ENCODE peak calls at places on chromosomes 11 and 22, in eight cellular contexts. One of them, this sample, is unnamed.

GRCh38 chr11:35629914-35630313 is 11.7 kb downstream of the FJX1 start:
- DNase-seq in CD4-positive, CD25-positive, alpha-beta regulatory T cell: no peak
- DNase-seq in Right ventricle myocardium inferior: no peak
- DNase-seq in lower leg skin: no peak
- DNase-seq in anterior cingulate cortex: no peak
- DNase-seq in HCT116: peak; percentile 86
- DNase-seq in foreskin fibroblast: peak; percentile 98
- DNase-seq in stimulated activated CD8-positive, alpha-beta memory T cell treated with anti-CD3 and anti-CD28 coated beads, Interleukin-4, amount 100 ng/mL, for 1 hour: no peak
- DNase-seq in this sample: no peak

GRCh38 chr22:26169312-26170111 is at the start of gene SEZ6L:
- DNase-seq in stimulated activated CD8-positive, alpha-beta memory T cell treated with anti-CD3 and anti-CD28 coated beads, Interleukin-4, amount 100 ng/mL, for 1 hour: no peak
- DNase-seq in anterior cingulate cortex: no peak
- DNase-seq in Right ventricle myocardium inferior: peak; percentile 64
- DNase-seq in lower leg skin: no peak
- DNase-seq in HCT116: no peak
- DNase-seq in CD4-positive, CD25-positive, alpha-beta regulatory T cell: no peak
- DNase-seq in foreskin fibroblast: no peak
- DNase-seq in this sample: peak; percentile 44

GRCh38 chr11:23403210-23404185 is 543.2 kb upstream of the CCDC179 start:
- DNase-seq in CD4-positive, CD25-positive, alpha-beta regulatory T cell: no peak
- DNase-seq in anterior cingulate cortex: no peak
- DNase-seq in HCT116: no peak
- DNase-seq in Right ventricle myocardium inferior: peak; percentile 56
- DNase-seq in foreskin fibroblast: no peak
- DNase-seq in stimulated activated CD8-positive, alpha-beta memory T cell treated with anti-CD3 and anti-CD28 coated beads, Interleukin-4, amount 100 ng/mL, for 1 hour: no peak
- DNase-seq in lower leg skin: no peak
- DNase-seq in this sample: no peak

GRCh38 chr11:299951-300735 is 817 bp upstream of the IFITM5 start:
- DNase-seq in lower leg skin: no peak
- DNase-seq in HCT116: no peak
- DNase-seq in foreskin fibroblast: no peak
- DNase-seq in stimulated activated CD8-positive, alpha-beta memory T cell treated with anti-CD3 and anti-CD28 coated beads, Interleukin-4, amount 100 ng/mL, for 1 hour: no peak
- DNase-seq in Right ventricle myocardium inferior: peak; percentile 64
- DNase-seq in anterior cingulate cortex: no peak
- DNase-seq in CD4-positive, CD25-positive, alpha-beta regulatory T cell: no peak
- DNase-seq in this sample: no peak

GRCh38 chr11:69144719-69145365 is 10.9 kb upstream of the SMIM38 start:
- DNase-seq in Right ventricle myocardium inferior: no peak
- DNase-seq in CD4-positive, CD25-positive, alpha-beta regulatory T cell: no peak
- DNase-seq in lower leg skin: peak; percentile 2
- DNase-seq in anterior cingulate cortex: no peak
- DNase-seq in foreskin fibroblast: no peak
- DNase-seq in HCT116: no peak
- DNase-seq in stimulated activated CD8-positive, alpha-beta memory T cell treated with anti-CD3 and anti-CD28 coated beads, Interleukin-4, amount 100 ng/mL, for 1 hour: no peak
- DNase-seq in this sample: no peak

GRCh38 chr11:118142809-118143208 is 9.8 kb downstream of the SCN4B start:
- DNase-seq in HCT116: no peak
- DNase-seq in stimulated activated CD8-positive, alpha-beta memory T cell treated with anti-CD3 and anti-CD28 coated beads, Interleukin-4, amount 100 ng/mL, for 1 hour: no peak
- DNase-seq in anterior cingulate cortex: no peak
- DNase-seq in Right ventricle myocardium inferior: no peak
- DNase-seq in foreskin fibroblast: no peak
- DNase-seq in CD4-positive, CD25-positive, alpha-beta regulatory T cell: peak; percentile 17
- DNase-seq in lower leg skin: no peak
- DNase-seq in this sample: no peak

GRCh38 chr11:47533690-47534135 is 19.2 kb downstream of the CELF1 start:
- DNase-seq in Right ventricle myocardium inferior: no peak
- DNase-seq in HCT116: no peak
- DNase-seq in stimulated activated CD8-positive, alpha-beta memory T cell treated with anti-CD3 and anti-CD28 coated beads, Interleukin-4, amount 100 ng/mL, for 1 hour: no peak
- DNase-seq in anterior cingulate cortex: no peak
- DNase-seq in CD4-positive, CD25-positive, alpha-beta regulatory T cell: no peak
- DNase-seq in lower leg skin: no peak
- DNase-seq in foreskin fibroblast: no peak
- DNase-seq in this sample: no peak

GRCh38 chr11:72141066-72141465 is 5.5 kb downstream of the FOLR3 start:
- DNase-seq in HCT116: no peak
- DNase-seq in lower leg skin: no peak
- DNase-seq in stimulated activated CD8-positive, alpha-beta memory T cell treated with anti-CD3 and anti-CD28 coated beads, Interleukin-4, amount 100 ng/mL, for 1 hour: no peak
- DNase-seq in foreskin fibroblast: peak; percentile 90
- DNase-seq in CD4-positive, CD25-positive, alpha-beta regulatory T cell: no peak
- DNase-seq in Right ventricle myocardium inferior: no peak
- DNase-seq in anterior cingulate cortex: no peak
- DNase-seq in this sample: no peak

GRCh38 chr22:22823126-22823804 is 64.4 kb upstream of the IGLL5 start:
- DNase-seq in lower leg skin: no peak
- DNase-seq in Right ventricle myocardium inferior: no peak
- DNase-seq in CD4-positive, CD25-positive, alpha-beta regulatory T cell: no peak
- DNase-seq in anterior cingulate cortex: no peak
- DNase-seq in HCT116: no peak
- DNase-seq in foreskin fibroblast: no peak
- DNase-seq in stimulated activated CD8-positive, alpha-beta memory T cell treated with anti-CD3 and anti-CD28 coated beads, Interleukin-4, amount 100 ng/mL, for 1 hour: no peak
- DNase-seq in this sample: no peak

GRCh38 chr11:108853864-108854263 is 189.0 kb downstream of the DDX10 start:
- DNase-seq in CD4-positive, CD25-positive, alpha-beta regulatory T cell: no peak
- DNase-seq in anterior cingulate cortex: no peak
- DNase-seq in Right ventricle myocardium inferior: no peak
- DNase-seq in HCT116: no peak
- DNase-seq in foreskin fibroblast: no peak
- DNase-seq in lower leg skin: no peak
- DNase-seq in stimulated activated CD8-positive, alpha-beta memory T cell treated with anti-CD3 and anti-CD28 coated beads, Interleukin-4, amount 100 ng/mL, for 1 hour: no peak
- DNase-seq in this sample: no peak

GRCh38 chr11:57527056-57527631 is 3.4 kb downstream of the TIMM10 start:
- DNase-seq in CD4-positive, CD25-positive, alpha-beta regulatory T cell: peak; percentile 75
- DNase-seq in anterior cingulate cortex: no peak
- DNase-seq in stimulated activated CD8-positive, alpha-beta memory T cell treated with anti-CD3 and anti-CD28 coated beads, Interleukin-4, amount 100 ng/mL, for 1 hour: peak; percentile 55
- DNase-seq in lower leg skin: peak; percentile 92
- DNase-seq in HCT116: peak; percentile 32
- DNase-seq in Right ventricle myocardium inferior: no peak
- DNase-seq in foreskin fibroblast: peak; percentile 43
- DNase-seq in this sample: no peak

GRCh38 chr11:45405916-45406670 is 120.0 kb upstream of the SYT13 start:
- DNase-seq in lower leg skin: peak; percentile 36
- DNase-seq in foreskin fibroblast: no peak
- DNase-seq in HCT116: no peak
- DNase-seq in stimulated activated CD8-positive, alpha-beta memory T cell treated with anti-CD3 and anti-CD28 coated beads, Interleukin-4, amount 100 ng/mL, for 1 hour: no peak
- DNase-seq in Right ventricle myocardium inferior: no peak
- DNase-seq in CD4-positive, CD25-positive, alpha-beta regulatory T cell: no peak
- DNase-seq in anterior cingulate cortex: no peak
- DNase-seq in this sample: no peak

GRCh38 chr22:48438791-48439559 is 1388.7 kb downstream of the BRD1 start:
- DNase-seq in lower leg skin: no peak
- DNase-seq in CD4-positive, CD25-positive, alpha-beta regulatory T cell: no peak
- DNase-seq in anterior cingulate cortex: no peak
- DNase-seq in foreskin fibroblast: no peak
- DNase-seq in HCT116: no peak
- DNase-seq in stimulated activated CD8-positive, alpha-beta memory T cell treated with anti-CD3 and anti-CD28 coated beads, Interleukin-4, amount 100 ng/mL, for 1 hour: no peak
- DNase-seq in Right ventricle myocardium inferior: no peak
- DNase-seq in this sample: no peak

GRCh38 chr22:16828876-16829275 is 3.7 kb upstream of the XKR3 start:
- DNase-seq in Right ventricle myocardium inferior: no peak
- DNase-seq in lower leg skin: no peak
- DNase-seq in CD4-positive, CD25-positive, alpha-beta regulatory T cell: no peak
- DNase-seq in stimulated activated CD8-positive, alpha-beta memory T cell treated with anti-CD3 and anti-CD28 coated beads, Interleukin-4, amount 100 ng/mL, for 1 hour: no peak
- DNase-seq in anterior cingulate cortex: no peak
- DNase-seq in HCT116: no peak
- DNase-seq in foreskin fibroblast: no peak
- DNase-seq in this sample: no peak

GRCh38 chr11:43129329-43129728 is 182.5 kb upstream of the API5 start:
- DNase-seq in Right ventricle myocardium inferior: no peak
- DNase-seq in stimulated activated CD8-positive, alpha-beta memory T cell treated with anti-CD3 and anti-CD28 coated beads, Interleukin-4, amount 100 ng/mL, for 1 hour: no peak
- DNase-seq in lower leg skin: no peak
- DNase-seq in foreskin fibroblast: no peak
- DNase-seq in CD4-positive, CD25-positive, alpha-beta regulatory T cell: no peak
- DNase-seq in anterior cingulate cortex: no peak
- DNase-seq in HCT116: no peak
- DNase-seq in this sample: no peak

GRCh38 chr11:47667135-47667534 is 24.8 kb upstream of the MTCH2 start:
- DNase-seq in Right ventricle myocardium inferior: no peak
- DNase-seq in lower leg skin: no peak
- DNase-seq in stimulated activated CD8-positive, alpha-beta memory T cell treated with anti-CD3 and anti-CD28 coated beads, Interleukin-4, amount 100 ng/mL, for 1 hour: no peak
- DNase-seq in HCT116: no peak
- DNase-seq in CD4-positive, CD25-positive, alpha-beta regulatory T cell: no peak
- DNase-seq in foreskin fibroblast: no peak
- DNase-seq in anterior cingulate cortex: no peak
- DNase-seq in this sample: no peak

GRCh38 chr11:27397619-27398412 is 34.8 kb upstream of the CCDC34 start:
- DNase-seq in foreskin fibroblast: no peak
- DNase-seq in HCT116: no peak
- DNase-seq in Right ventricle myocardium inferior: no peak
- DNase-seq in anterior cingulate cortex: no peak
- DNase-seq in CD4-positive, CD25-positive, alpha-beta regulatory T cell: no peak
- DNase-seq in lower leg skin: no peak
- DNase-seq in stimulated activated CD8-positive, alpha-beta memory T cell treated with anti-CD3 and anti-CD28 coated beads, Interleukin-4, amount 100 ng/mL, for 1 hour: no peak
- DNase-seq in this sample: no peak

GRCh38 chr11:59380263-59381059 is 21.8 kb downstream of the OR5AN1 start:
- DNase-seq in HCT116: no peak
- DNase-seq in Right ventricle myocardium inferior: no peak
- DNase-seq in CD4-positive, CD25-positive, alpha-beta regulatory T cell: no peak
- DNase-seq in foreskin fibroblast: no peak
- DNase-seq in stimulated activated CD8-positive, alpha-beta memory T cell treated with anti-CD3 and anti-CD28 coated beads, Interleukin-4, amount 100 ng/mL, for 1 hour: no peak
- DNase-seq in anterior cingulate cortex: no peak
- DNase-seq in lower leg skin: no peak
- DNase-seq in this sample: no peak

GRCh38 chr11:11975201-11976092 is 33.0 kb downstream of the DKK3 start:
- DNase-seq in Right ventricle myocardium inferior: no peak
- DNase-seq in lower leg skin: peak; percentile 72
- DNase-seq in CD4-positive, CD25-positive, alpha-beta regulatory T cell: no peak
- DNase-seq in anterior cingulate cortex: no peak
- DNase-seq in HCT116: no peak
- DNase-seq in stimulated activated CD8-positive, alpha-beta memory T cell treated with anti-CD3 and anti-CD28 coated beads, Interleukin-4, amount 100 ng/mL, for 1 hour: no peak
- DNase-seq in foreskin fibroblast: no peak
- DNase-seq in this sample: no peak

GRCh38 chr22:29702025-29702930 is 17.5 kb upstream of the CABP7 start:
- DNase-seq in foreskin fibroblast: no peak
- DNase-seq in lower leg skin: no peak
- DNase-seq in CD4-positive, CD25-positive, alpha-beta regulatory T cell: peak; percentile 17
- DNase-seq in HCT116: no peak
- DNase-seq in Right ventricle myocardium inferior: no peak
- DNase-seq in anterior cingulate cortex: no peak
- DNase-seq in stimulated activated CD8-positive, alpha-beta memory T cell treated with anti-CD3 and anti-CD28 coated beads, Interleukin-4, amount 100 ng/mL, for 1 hour: no peak
- DNase-seq in this sample: no peak